ENCODE peak calls at places on chromosomes 16 and 17, in seven cellular contexts. C is body of pancreas; H is T-helper 2 cell; O is activated naive CD8-positive, alpha-beta T cell treated with anti-CD3 and anti-CD28 coated beads, Interleukin-2, amount 10 ng/mL, durations not matched to agents 7 days and 5 days; V is lower leg skin; T is WTC11; D is NCI-H510A treated with DMSO at 0.1 percent for 48 hours. F is an unnamed sample.

GRCh38 chr16:58426095-58426494 is 33.8 kb downstream of the GINS3 start:
- DNase-seq in C (no peak), V (no peak), D (no peak), O (peak), T (no peak), H (no peak), F (no peak)

GRCh38 chr16:48912360-48912759 is 302.4 kb upstream of the N4BP1 start:
- DNase-seq in C (no peak), T (no peak), D (no peak), H (no peak), V (peak), O (no peak), F (no peak)

GRCh38 chr17:49567104-49567521 is 8.6 kb upstream of the NXPH3 start:
- DNase-seq in V (no peak), C (no peak), T (no peak), H (no peak), D (no peak), O (no peak), F (no peak)

GRCh38 chr17:50863221-50863843 is 2.8 kb downstream of the TOB1 start:
- DNase-seq in C (peak), D (peak), O (no peak), T (peak), V (no peak), H (no peak), F (no peak)

GRCh38 chr17:37137070-37137610 is 188.4 kb downstream of the AATF start:
- DNase-seq in T (no peak), D (no peak), V (no peak), O (no peak), H (no peak), C (no peak), F (no peak)

GRCh38 chr16:47311738-47312505 is 148.9 kb downstream of the ITFG1 start:
- DNase-seq in D (no peak), O (no peak), T (peak), V (no peak), C (no peak), H (no peak), F (peak)

GRCh38 chr17:76178124-76178523 is 37.1 kb upstream of the FOXJ1 start:
- DNase-seq in D (no peak), V (no peak), H (no peak), O (no peak), C (no peak), T (no peak), F (no peak)

GRCh38 chr16:11001611-11002010 is 57.2 kb downstream of the CLEC16A start:
- DNase-seq in O (no peak), C (no peak), V (no peak), T (no peak), H (no peak), D (no peak), F (no peak)

GRCh38 chr17:28001149-28001548 is 41.3 kb upstream of the NLK start:
- DNase-seq in D (no peak), H (no peak), T (no peak), C (no peak), O (no peak), V (no peak), F (no peak)

GRCh38 chr16:56589141-56590039 is at the start of gene MT3:
- DNase-seq in O (peak), H (no peak), D (peak), C (peak), T (peak), V (peak), F (peak)

GRCh38 chr16:27239026-27239425 is 29.5 kb downstream of the NSMCE1 start:
- DNase-seq in D (no peak), C (no peak), H (no peak), T (no peak), V (peak), O (peak), F (no peak)

GRCh38 chr17:50944054-50944901 is 78.1 kb upstream of the TOB1 start:
- DNase-seq in D (peak), T (peak), V (peak), H (peak), O (peak), C (peak), F (peak)

GRCh38 chr16:11685844-11686618 is 17.8 kb downstream of the SNN start:
- DNase-seq in T (no peak), V (peak), D (no peak), C (no peak), H (no peak), O (no peak), F (no peak)

GRCh38 chr17:39939588-39940419 is 12.3 kb downstream of the LRRC3C start:
- DNase-seq in V (no peak), T (no peak), O (no peak), D (no peak), C (no peak), H (no peak), F (no peak)

GRCh38 chr16:85858984-85859817 is 39.8 kb upstream of the IRF8 start:
- DNase-seq in V (peak), T (no peak), D (no peak), H (no peak), C (no peak), O (no peak), F (no peak)

GRCh38 chr17:41777579-41778188 is 8.8 kb downstream of the JUP start:
- DNase-seq in C (peak), V (no peak), H (no peak), O (no peak), D (peak), T (no peak), F (peak)

GRCh38 chr17:68961204-68961893 is 6.2 kb upstream of the ABCA8 start:
- DNase-seq in H (no peak), T (no peak), C (no peak), D (no peak), O (no peak), V (no peak), F (no peak)

GRCh38 chr17:81090361-81091133 is 55.6 kb downstream of the BAIAP2 start:
- DNase-seq in O (no peak), C (no peak), V (peak), H (no peak), D (no peak), T (peak), F (no peak)

GRCh38 chr16:85316321-85316919 is 204.1 kb upstream of the CIBAR2 start:
- DNase-seq in H (no peak), T (peak), V (no peak), C (peak), O (peak), D (peak), F (peak)

GRCh38 chr16:27253526-27253930 is 15.0 kb downstream of the NSMCE1 start:
- DNase-seq in C (no peak), H (no peak), V (no peak), T (no peak), O (no peak), D (no peak), F (no peak)

F was measured in NCI-H2029.